ENCODE peak calls at places on chromosome 16, in seven cellular contexts. D is astrocyte of the spinal cord; Z is memory B cell; X is T1000; P is A549; K is effector memory CD8-positive, alpha-beta T cell; N is GM04504. A is an unnamed sample.

GRCh38 chr16:87382023-87382785 is 1.4 kb downstream of the FBXO31 start:
- DNase-seq in D (peak), Z (no peak), X (no peak), P (no peak), K (no peak), N (no peak), A (no peak)

GRCh38 chr16:60989592-60989991 is 1046.6 kb downstream of the CDH8 start:
- DNase-seq in D (no peak), Z (no peak), X (no peak), P (no peak), K (no peak), N (no peak), A (no peak)

GRCh38 chr16:89407925-89408300 is 82.4 kb downstream of the ANKRD11 start:
- DNase-seq in D (no peak), Z (no peak), X (no peak), P (no peak), K (no peak), N (no peak), A (no peak)

GRCh38 chr16:72800524-72800923 is 247.4 kb downstream of the ZFHX3 start:
- DNase-seq in D (no peak), Z (no peak), X (no peak), P (no peak), K (no peak), N (no peak), A (no peak)

GRCh38 chr16:46929378-46930332 is 43.8 kb downstream of the DNAJA2 start:
- DNase-seq in D (peak), Z (peak), X (no peak), P (peak), K (peak), N (peak), A (peak)

GRCh38 chr16:26665166-26665939 is 401.4 kb upstream of the C16orf82 start:
- DNase-seq in D (no peak), Z (no peak), X (no peak), P (no peak), K (no peak), N (no peak), A (no peak)

GRCh38 chr16:9047689-9048301 is 43.6 kb upstream of the HAPSTR1 start:
- DNase-seq in D (peak), Z (no peak), X (peak), P (peak), K (no peak), N (peak), A (no peak)

GRCh38 chr16:69618721-69619120 is 53.0 kb downstream of the NFAT5 start:
- DNase-seq in D (no peak), Z (no peak), X (no peak), P (no peak), K (no peak), N (no peak), A (no peak)

GRCh38 chr16:68444058-68444657 is 4.2 kb downstream of the SMPD3 start:
- DNase-seq in D (peak), Z (no peak), X (no peak), P (no peak), K (peak), N (no peak), A (no peak)

GRCh38 chr16:8850279-8850885 is 18.4 kb downstream of the CARHSP1 start:
- DNase-seq in D (peak), Z (no peak), X (peak), P (no peak), K (no peak), N (peak), A (no peak)

GRCh38 chr16:14489460-14489859 is 140.6 kb downstream of the PARN start:
- DNase-seq in D (no peak), Z (no peak), X (no peak), P (peak), K (no peak), N (no peak), A (no peak)

GRCh38 chr16:17469742-17470001 is 1.1 kb downstream of the XYLT1 start:
- DNase-seq in D (no peak), Z (no peak), X (no peak), P (no peak), K (no peak), N (no peak), A (no peak)

GRCh38 chr16:12535535-12536411 is 267.9 kb downstream of the CPPED1 start:
- DNase-seq in D (peak), Z (no peak), X (no peak), P (peak), K (no peak), N (no peak), A (no peak)

GRCh38 chr16:13093676-13094075 is 192.3 kb downstream of the SHISA9 start:
- DNase-seq in D (no peak), Z (no peak), X (no peak), P (no peak), K (no peak), N (no peak), A (no peak)

GRCh38 chr16:4640572-4641305 is 16.1 kb downstream of the MGRN1 start:
- DNase-seq in D (no peak), Z (no peak), X (no peak), P (no peak), K (no peak), N (no peak), A (no peak)

GRCh38 chr16:25126820-25127232 is 15.3 kb downstream of the LCMT1 start:
- DNase-seq in D (peak), Z (no peak), X (peak), P (peak), K (no peak), N (peak), A (no peak)